ENCODE peak calls at places on chromosomes 16 and 17, in four cellular contexts. I is left lung, G is astrocyte, D is keratinocyte. N is an unnamed sample.

GRCh38 chr16:81655474-81656162 is 123.5 kb upstream of the PLCG2 start:
- DNase-seq in G (no peak), I (no peak), D (no peak), N (no peak)

GRCh38 chr16:52488837-52489289 is 58.1 kb downstream of the TOX3 start:
- DNase-seq in G (no peak), D (no peak), I (no peak), N (no peak)

GRCh38 chr16:30377812-30378235 is 3.2 kb downstream of the MYL11 start:
- DNase-seq in I (peak), D (no peak), G (peak), N (no peak)

GRCh38 chr16:57882797-57883196 is 80.5 kb upstream of the KIFC3 start:
- DNase-seq in G (peak), D (no peak), I (no peak), N (no peak)

GRCh38 chr16:48635199-48635718 is 25.3 kb upstream of the N4BP1 start:
- DNase-seq in D (no peak), G (no peak), I (no peak), N (no peak)

GRCh38 chr16:65148804-65149203 is 26.9 kb upstream of the CDH11 start:
- DNase-seq in I (no peak), G (no peak), D (no peak), N (no peak)

GRCh38 chr16:86199871-86200700 is 301.1 kb downstream of the IRF8 start:
- DNase-seq in D (no peak), G (no peak), I (no peak), N (no peak)

GRCh38 chr16:67137605-67138004 is 13.2 kb downstream of the B3GNT9 start:
- DNase-seq in G (peak), I (no peak), D (no peak), N (no peak)

GRCh38 chr17:79053251-79053925 is 21.2 kb upstream of the ENGASE start:
- DNase-seq in I (no peak), D (no peak), G (peak), N (no peak)

GRCh38 chr17:73340093-73340596 is 28.3 kb upstream of the CDC42EP4 start:
- DNase-seq in I (no peak), G (peak), D (peak), N (peak)

DNA sequence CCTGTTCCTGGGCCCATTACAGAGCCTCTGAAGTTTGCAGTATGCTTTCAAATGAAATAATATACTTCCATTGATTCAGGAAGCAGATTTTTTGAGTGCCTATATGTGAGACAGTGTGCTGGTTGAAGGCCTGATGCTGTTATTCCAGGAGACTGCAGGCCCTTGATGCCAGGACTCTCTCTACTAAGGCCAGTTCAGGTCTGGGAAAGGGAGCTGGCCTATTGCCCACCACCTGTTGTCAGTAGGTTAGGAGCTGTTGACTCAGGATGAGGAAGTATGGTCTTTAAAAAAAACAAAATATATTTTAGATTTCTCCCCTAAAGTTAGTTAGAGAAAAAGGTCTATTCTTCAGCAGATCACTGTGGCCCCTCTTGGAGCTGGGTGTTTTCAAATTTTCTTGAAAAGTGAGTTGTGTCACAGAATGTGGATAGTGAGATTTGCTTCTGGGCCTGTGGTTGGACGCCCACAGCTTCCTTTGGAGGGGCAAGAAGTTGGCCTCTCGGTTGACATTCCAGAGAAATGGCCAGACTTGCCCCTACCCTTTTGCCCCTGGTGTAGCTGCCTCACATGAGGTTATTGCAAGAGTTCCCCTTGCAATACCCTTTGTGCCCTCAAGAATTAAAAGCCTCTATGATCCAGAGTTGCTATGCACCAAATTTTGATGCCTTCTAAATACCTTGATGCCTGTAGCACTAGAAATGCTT is 7.9 kb downstream of the ESRP2 start:
- DNase-seq in D (no peak), G (no peak), I (no peak), N (no peak)
- H3K27ac ChIP-seq in D (no peak), G (no peak), I (no peak), N (no peak)

DNA sequence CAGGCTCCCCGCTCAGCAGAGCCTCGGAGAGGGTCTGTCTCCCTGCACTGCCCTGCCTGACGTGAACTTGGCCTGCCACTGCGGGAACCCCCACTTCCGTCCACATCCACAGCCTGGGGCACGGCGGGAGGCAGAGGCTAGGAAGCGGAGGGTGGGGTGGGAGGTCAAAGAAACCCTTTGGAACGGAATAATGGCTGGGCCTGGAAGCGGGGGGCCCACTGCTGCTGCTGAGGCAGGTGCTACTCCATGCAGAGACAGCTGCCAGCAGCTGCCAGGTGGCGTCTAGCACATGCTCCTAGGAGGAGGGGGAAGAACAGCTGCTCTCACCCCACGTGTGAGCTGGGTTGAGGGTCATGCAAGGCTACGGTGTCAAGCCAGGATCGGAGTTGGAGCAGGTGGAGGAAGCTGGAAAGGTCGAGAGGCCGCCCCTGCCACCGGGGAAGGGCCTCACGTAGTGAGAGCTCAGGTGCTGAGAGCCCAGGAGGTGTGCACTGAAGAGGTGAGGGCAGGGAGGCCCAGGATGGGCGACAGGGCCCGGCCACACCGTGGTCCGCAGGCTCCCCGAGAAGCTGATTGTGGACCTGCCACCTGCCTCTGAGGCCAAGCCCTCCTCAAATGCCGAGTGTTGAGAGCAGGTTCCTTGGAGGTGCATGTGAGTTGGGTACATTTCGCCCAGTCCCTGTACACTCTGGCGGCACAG is 9.8 kb downstream of the FSCN2 start:
- DNase-seq in D (no peak), G (no peak), I (peak), N (no peak)
- H3K27ac ChIP-seq in D (no peak), G (no peak), I (no peak), N (no peak)

DNA sequence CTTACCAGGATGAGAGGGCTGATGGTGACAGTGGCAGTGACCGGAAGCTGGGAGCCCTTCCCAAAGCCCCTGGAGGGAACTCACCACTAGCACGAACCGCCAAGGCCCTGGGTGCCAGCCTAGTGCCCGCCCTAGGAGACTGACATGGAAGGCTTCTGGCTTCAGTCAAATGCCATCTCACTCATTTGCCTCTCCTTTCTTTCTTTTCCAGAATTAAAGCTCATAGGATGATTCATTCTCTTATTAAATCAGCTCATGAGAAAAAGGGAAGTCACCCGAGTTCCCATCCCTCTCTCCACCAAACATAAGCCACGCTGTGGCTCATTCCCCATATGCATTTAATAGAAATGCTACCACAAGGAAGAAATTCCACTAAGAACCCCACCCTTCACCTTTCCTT is 12.1 kb downstream of the CUEDC1 start:
- DNase-seq in I (no peak), G (peak), D (no peak), N (peak)
- H3K27ac ChIP-seq in I (no peak), G (peak), D (no peak), N (peak)

DNA sequence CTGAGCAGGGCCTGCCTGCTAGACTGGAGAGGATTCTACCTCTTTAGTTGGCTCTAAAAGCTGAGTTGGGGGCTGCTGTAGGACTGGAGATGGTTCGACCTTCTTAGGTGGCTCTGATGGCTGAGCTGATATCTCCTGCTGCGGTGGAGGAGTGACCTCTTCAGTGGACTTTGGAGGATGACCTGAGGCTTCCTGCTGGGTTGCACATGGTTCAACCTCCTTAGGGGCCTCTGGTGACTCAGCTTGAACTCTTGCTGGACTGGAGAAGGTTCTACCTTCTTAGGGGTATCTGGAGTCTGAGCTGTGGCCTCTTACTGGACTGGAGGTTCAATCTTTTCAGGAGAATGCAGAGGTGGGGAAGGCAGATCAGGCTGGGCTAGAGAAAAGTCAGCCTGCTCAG is 48.9 kb upstream of the TMEM97 start:
- DNase-seq in G (no peak), D (no peak), I (no peak), N (no peak)
- H3K27ac ChIP-seq in G (no peak), D (no peak), I (no peak), N (no peak)

GRCh38 chr17:80295559-80295958 is 34.9 kb downstream of the RNF213 start:
- DNase-seq in I (no peak), D (no peak), G (no peak), N (no peak)
- H3K27ac ChIP-seq in I (no peak), D (no peak), G (no peak), N (no peak)

GRCh38 chr16:49824600-49824999 is 31.3 kb downstream of the ZNF423 start:
- DNase-seq in D (no peak), I (no peak), G (no peak), N (no peak)
- H3K27ac ChIP-seq in D (no peak), I (peak), G (no peak), N (no peak)

GRCh38 chr16:25257504-25257955 is at the start of gene ZKSCAN2:
- DNase-seq in I (peak), G (peak), D (no peak), N (peak)

GRCh38 chr16:25257956-25258855 is 561 bp upstream of the ZKSCAN2 start:
- DNase-seq in I (peak), G (peak), D (no peak), N (peak)

GRCh38 chr16:25256821-25257503 is 683 bp downstream of the ZKSCAN2 start:
- DNase-seq in D (no peak), G (no peak), I (no peak), N (no peak)

GRCh38 chr16:25260416-25260815 is 2.8 kb upstream of the ZKSCAN2 start:
- DNase-seq in G (no peak), I (no peak), D (no peak), N (no peak)

DNA sequence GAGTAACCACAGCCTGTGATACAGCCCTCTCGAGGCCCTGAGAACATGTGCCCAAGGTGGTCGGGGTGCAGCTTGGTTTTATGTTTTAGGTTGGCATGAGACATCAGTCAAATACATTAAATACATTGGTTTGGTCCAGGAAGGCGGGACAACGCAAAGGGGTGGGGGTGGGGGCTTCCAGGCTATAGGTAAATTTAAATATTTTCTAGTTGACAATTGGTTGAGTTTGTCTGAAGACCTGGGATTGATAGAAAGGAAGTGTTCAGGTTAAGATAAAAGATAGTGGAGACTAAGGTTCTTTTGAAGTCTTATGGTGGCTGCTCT is 1.2 kb upstream of the ZKSCAN2 start:
- DNase-seq in G (no peak), I (no peak), D (no peak), N (no peak)
- H3K27ac ChIP-seq in G (no peak), I (no peak), D (peak), N (peak)

GRCh38 chr17:59010026-59010425 is 96.7 kb downstream of the TRIM37 start:
- DNase-seq in G (peak), D (no peak), I (no peak), N (no peak)
- H3K27ac ChIP-seq in G (no peak), D (no peak), I (no peak), N (no peak)

DNA sequence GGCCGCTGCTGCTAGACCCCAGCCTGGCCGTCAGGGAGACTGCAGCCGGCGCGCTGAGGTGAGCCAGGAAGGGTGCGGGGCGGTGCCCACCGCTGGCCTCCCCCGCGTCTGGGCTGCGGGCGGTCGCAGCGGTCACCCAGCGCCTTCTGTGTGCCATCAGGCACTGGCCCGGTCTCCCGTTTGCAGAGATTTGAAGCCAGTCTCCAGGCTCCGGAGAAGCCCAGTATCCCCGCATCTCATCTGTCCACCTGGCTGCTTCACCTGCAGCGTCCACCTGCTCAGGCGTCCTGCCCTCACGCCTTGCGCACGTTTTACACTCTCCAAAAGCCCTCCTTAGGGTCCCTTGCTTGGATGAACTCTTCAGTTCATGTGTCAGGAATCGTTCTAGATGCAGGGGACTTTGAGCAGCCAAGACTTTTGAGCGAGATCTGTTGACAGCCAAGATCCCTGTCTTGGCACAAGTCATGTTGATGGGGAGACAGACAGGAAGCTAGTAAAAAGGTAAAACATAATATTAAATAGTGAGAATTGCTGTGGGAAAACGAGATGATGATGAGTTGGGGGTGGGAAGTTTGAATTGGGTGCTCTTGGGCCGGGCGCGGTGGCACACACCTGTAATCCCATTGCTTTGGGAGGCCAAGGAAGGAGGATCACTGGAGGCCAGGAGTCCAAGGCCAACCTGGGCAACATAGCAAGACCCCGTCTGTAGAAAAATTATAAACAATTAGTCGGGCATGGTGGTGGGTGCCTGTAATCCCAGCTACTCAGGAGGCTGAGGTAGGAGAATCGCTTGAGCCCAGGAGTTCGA is 916 bp downstream of the HEATR3 start:
- DNase-seq in I (no peak), D (no peak), G (no peak), N (no peak)
- H3K27ac ChIP-seq in I (peak), D (peak), G (peak), N (peak)

GRCh38 chr17:64225410-64225809 is 37.6 kb downstream of the TEX2 start:
- DNase-seq in I (no peak), D (no peak), G (no peak), N (no peak)
- H3K27ac ChIP-seq in I (no peak), D (no peak), G (no peak), N (no peak)